ENCODE peak calls at places on chromosomes 7 and 10, in ten cellular contexts. I is astrocyte of the spinal cord; K is esophagus squamous epithelium; M is SHP77; H is GM04504; E is RCC 7860; Q is activated CD4-positive, alpha-beta T cell treated with anti-CD3 and anti-CD28 coated beads, Interleukin-2, amount 50 U/mL, for 24 hours; Z is cardiac muscle cell; C is cardiac fibroblast; G is NT2/D1. T is an unnamed sample.

GRCh38 chr10:7488418-7488829 is 77.6 kb upstream of the SFMBT2 start:
- DNase-seq in I (peak), K (no peak), M (peak), H (no peak), E (no peak), Q (no peak), Z (peak), C (peak), G (no peak), T (no peak)

GRCh38 chr10:55144001-55144400 is 343.0 kb upstream of the PCDH15 start:
- DNase-seq in I (no peak), K (no peak), M (no peak), H (no peak), E (peak), Q (no peak), Z (no peak), C (no peak), G (no peak), T (no peak)

GRCh38 chr10:122490268-122490667 is 28.9 kb downstream of the HTRA1 start:
- DNase-seq in I (peak), K (no peak), M (no peak), H (peak), E (no peak), Q (no peak), Z (peak), C (peak), G (no peak), T (no peak)

GRCh38 chr7:24024689-24025088 is 259.3 kb upstream of the NPY start:
- DNase-seq in I (no peak), K (no peak), M (no peak), H (no peak), E (no peak), Q (no peak), Z (no peak), C (no peak), G (no peak), T (no peak)

GRCh38 chr7:1454471-1455065 is 4.7 kb downstream of the MICALL2 start:
- DNase-seq in I (no peak), K (no peak), M (no peak), H (no peak), E (no peak), Q (no peak), Z (peak), C (peak), G (no peak), T (no peak)

GRCh38 chr10:34804306-34804705 is 10.8 kb downstream of the PARD3 start:
- DNase-seq in I (peak), K (no peak), M (no peak), H (no peak), E (peak), Q (no peak), Z (no peak), C (no peak), G (no peak), T (no peak)

GRCh38 chr10:69866688-69867461 is 65.2 kb downstream of the COL13A1 start:
- DNase-seq in I (peak), K (no peak), M (no peak), H (peak), E (no peak), Q (no peak), Z (peak), C (peak), G (no peak), T (no peak)

GRCh38 chr7:25998499-25998898 is 153.5 kb upstream of the NFE2L3 start:
- DNase-seq in I (no peak), K (no peak), M (no peak), H (no peak), E (no peak), Q (no peak), Z (no peak), C (no peak), G (no peak), T (no peak)

GRCh38 chr10:29840516-29841276 is 205.9 kb upstream of the SVIL start:
- DNase-seq in I (no peak), K (no peak), M (no peak), H (no peak), E (no peak), Q (no peak), Z (no peak), C (no peak), G (no peak), T (no peak)

T was measured in AG04449.